ENCODE peak calls at places on chromosomes 16 and 17, in nine cellular contexts. Q is breast epithelium, R is prostate gland, P is endothelial cell of umbilical vein, Z is suprapubic skin, T is stomach, M is transverse colon, D is spleen, I is GM12891. X is an unnamed sample.
A peak's percentile ranks its signal among the peaks of the same experiment; 100 is the strongest.

GRCh38 chr17:80780381-80781187 is 211.1 kb upstream of the CHMP6 start:
- DNase-seq in Q (peak; percentile 25), R (no peak), P (no peak), Z (peak; percentile 63), T (no peak), M (no peak), D (no peak), I (no peak), X (no peak)

GRCh38 chr16:88505405-88506082 is 52.5 kb downstream of the ZFPM1 start:
- DNase-seq in Q (no peak), R (no peak), P (no peak), Z (no peak), T (peak; percentile 88), M (peak; percentile 89), D (no peak), I (peak; percentile 63), X (no peak)

GRCh38 chr16:20323591-20324117 is 3.7 kb downstream of the GP2 start:
- DNase-seq in Q (no peak), R (no peak), P (no peak), Z (no peak), T (no peak), M (no peak), D (no peak), I (no peak), X (no peak)

GRCh38 chr16:14071576-14072271 is 605 bp downstream of the MRTFB start:
- DNase-seq in Q (no peak), R (peak; percentile 19), P (peak; percentile 25), Z (peak; percentile 70), T (no peak), M (no peak), D (peak; percentile 89), I (no peak), X (no peak)

GRCh38 chr16:58039829-58040495 is 14.4 kb downstream of the MMP15 start:
- DNase-seq in Q (no peak), R (no peak), P (no peak), Z (no peak), T (no peak), M (no peak), D (no peak), I (no peak), X (no peak)

GRCh38 chr16:54504372-54504771 is 217.8 kb upstream of the IRX3 start:
- DNase-seq in Q (no peak), R (no peak), P (peak; percentile 50), Z (no peak), T (no peak), M (peak; percentile 19), D (no peak), I (no peak), X (no peak)

GRCh38 chr17:61442878-61443474 is 9.2 kb upstream of the TBX4 start:
- DNase-seq in Q (no peak), R (no peak), P (no peak), Z (no peak), T (no peak), M (no peak), D (no peak), I (no peak), X (peak; percentile 77)

GRCh38 chr16:181668-182021 is 1.4 kb downstream of the HBQ1 start:
- DNase-seq in Q (no peak), R (no peak), P (no peak), Z (no peak), T (no peak), M (no peak), D (no peak), I (no peak), X (no peak)

DNA sequence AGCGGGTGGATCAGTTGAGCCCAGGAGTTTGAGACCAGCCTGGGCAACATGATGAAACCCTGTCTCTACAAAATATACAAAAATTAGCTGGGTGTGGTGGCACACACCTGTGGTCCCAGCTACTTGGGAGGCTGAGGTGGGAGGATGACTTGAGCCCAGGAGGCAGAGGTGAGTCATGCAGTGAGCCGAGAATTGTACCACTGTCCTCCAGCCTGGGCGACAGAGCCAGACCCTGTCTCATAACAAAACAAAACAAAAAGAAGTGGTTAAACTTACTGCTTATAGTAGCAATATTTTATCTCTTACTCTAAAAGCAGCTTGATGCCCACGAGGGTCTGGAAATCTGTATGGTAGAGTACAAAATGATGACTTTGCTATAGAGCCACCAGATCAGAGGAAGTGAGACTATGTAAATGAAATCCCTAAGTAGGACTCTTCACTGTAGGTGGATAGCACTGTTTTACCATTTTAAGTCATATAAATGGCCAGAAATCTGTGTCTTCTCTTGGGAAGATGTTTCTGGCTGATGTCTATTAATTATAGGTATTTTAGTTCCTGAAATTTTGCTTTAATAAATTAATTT is 60.4 kb upstream of the MRC2 start:
- DNase-seq in Q (no peak), R (no peak), P (no peak), Z (no peak), T (no peak), M (no peak), D (no peak), I (no peak), X (no peak)
- TF ChIP-seq POLR2A in Q (no peak), R (no peak), P (no peak), Z (no peak), T (no peak), M (no peak), D (no peak), I (no peak), X (no peak)

GRCh38 chr16:31474173-31474714 is 2.3 kb downstream of the TGFB1I1 start:
- DNase-seq in Q (no peak), R (no peak), P (no peak), Z (no peak), T (no peak), M (no peak), D (peak; percentile 64), I (no peak), X (no peak)

GRCh38 chr16:31473300-31474052 is 1.5 kb downstream of the TGFB1I1 start:
- DNase-seq in Q (no peak), R (no peak), P (no peak), Z (no peak), T (no peak), M (no peak), D (peak; percentile 69), I (no peak), X (no peak)

GRCh38 chr16:31471241-31471874 is 594 bp upstream of the TGFB1I1 start:
- DNase-seq in Q (no peak), R (no peak), P (no peak), Z (no peak), T (no peak), M (no peak), D (no peak), I (no peak), X (no peak)

GRCh38 chr16:31471875-31472558 is at the start of gene TGFB1I1:
- DNase-seq in Q (no peak), R (no peak), P (peak; percentile 61), Z (peak; percentile 84), T (no peak), M (peak; percentile 68), D (peak; percentile 78), I (no peak), X (no peak)

DNA sequence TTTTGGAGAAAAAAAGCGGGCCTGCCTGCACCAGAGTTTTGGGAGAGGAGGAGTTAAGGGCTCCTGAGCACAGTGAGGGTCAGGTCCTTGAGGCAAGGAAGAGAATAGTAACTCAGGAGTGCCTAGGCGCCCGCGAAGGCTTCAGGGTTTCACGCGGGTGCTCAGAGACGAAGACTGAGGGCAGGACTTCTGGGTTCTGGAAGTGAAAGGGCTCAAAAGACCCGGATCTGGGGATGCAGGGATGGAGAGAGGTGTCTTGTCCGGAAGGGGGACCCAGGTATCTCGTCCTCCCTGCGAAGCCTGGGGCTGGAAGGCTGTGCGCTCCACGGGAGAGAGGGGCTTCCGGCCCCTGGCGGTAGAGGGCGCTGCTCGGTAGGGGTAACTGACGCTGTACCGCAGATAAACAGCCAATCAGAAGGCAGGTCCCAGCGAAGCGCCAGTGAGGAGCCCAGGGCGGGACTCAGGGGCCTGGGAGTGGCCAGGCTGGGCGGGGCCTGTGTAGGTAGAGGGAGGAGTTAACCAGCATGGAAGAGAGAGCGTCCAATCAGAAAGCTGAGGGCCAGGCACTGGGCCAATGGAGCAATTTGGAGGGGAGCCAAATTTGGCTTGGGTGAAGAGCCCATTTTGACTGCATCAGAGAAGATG is 729 bp downstream of the TGFB1I1 start:
- DNase-seq in Q (peak; percentile 81), R (no peak), P (peak; percentile 81), Z (peak; percentile 96), T (peak; percentile 87), M (peak; percentile 93), D (peak; percentile 80), I (peak; percentile 52), X (peak; percentile 98)
- TF ChIP-seq POLR2AphosphoS5 in Q (no peak), R (no peak), P (peak; percentile 73), Z (no peak), T (no peak), M (peak; percentile 25), D (peak; percentile 37), I (no peak), X (peak; percentile 89)

GRCh38 chr17:17783825-17784598 is 52.8 kb downstream of the SREBF1 start:
- DNase-seq in Q (no peak), R (peak; percentile 52), P (peak; percentile 38), Z (no peak), T (peak; percentile 61), M (peak; percentile 38), D (peak; percentile 88), I (no peak), X (no peak)

GRCh38 chr17:17780941-17781590 is 55.7 kb downstream of the SREBF1 start:
- DNase-seq in Q (no peak), R (no peak), P (peak; percentile 21), Z (no peak), T (peak; percentile 52), M (peak; percentile 16), D (no peak), I (no peak), X (no peak)

GRCh38 chr17:17783121-17783824 is 53.5 kb downstream of the SREBF1 start:
- DNase-seq in Q (peak; percentile 67), R (peak; percentile 71), P (peak; percentile 32), Z (no peak), T (peak; percentile 88), M (peak; percentile 60), D (peak; percentile 85), I (peak; percentile 59), X (no peak)

GRCh38 chr17:17782425-17783120 is 54.2 kb downstream of the SREBF1 start:
- DNase-seq in Q (no peak), R (no peak), P (no peak), Z (no peak), T (peak; percentile 46), M (no peak), D (no peak), I (no peak), X (no peak)

DNA sequence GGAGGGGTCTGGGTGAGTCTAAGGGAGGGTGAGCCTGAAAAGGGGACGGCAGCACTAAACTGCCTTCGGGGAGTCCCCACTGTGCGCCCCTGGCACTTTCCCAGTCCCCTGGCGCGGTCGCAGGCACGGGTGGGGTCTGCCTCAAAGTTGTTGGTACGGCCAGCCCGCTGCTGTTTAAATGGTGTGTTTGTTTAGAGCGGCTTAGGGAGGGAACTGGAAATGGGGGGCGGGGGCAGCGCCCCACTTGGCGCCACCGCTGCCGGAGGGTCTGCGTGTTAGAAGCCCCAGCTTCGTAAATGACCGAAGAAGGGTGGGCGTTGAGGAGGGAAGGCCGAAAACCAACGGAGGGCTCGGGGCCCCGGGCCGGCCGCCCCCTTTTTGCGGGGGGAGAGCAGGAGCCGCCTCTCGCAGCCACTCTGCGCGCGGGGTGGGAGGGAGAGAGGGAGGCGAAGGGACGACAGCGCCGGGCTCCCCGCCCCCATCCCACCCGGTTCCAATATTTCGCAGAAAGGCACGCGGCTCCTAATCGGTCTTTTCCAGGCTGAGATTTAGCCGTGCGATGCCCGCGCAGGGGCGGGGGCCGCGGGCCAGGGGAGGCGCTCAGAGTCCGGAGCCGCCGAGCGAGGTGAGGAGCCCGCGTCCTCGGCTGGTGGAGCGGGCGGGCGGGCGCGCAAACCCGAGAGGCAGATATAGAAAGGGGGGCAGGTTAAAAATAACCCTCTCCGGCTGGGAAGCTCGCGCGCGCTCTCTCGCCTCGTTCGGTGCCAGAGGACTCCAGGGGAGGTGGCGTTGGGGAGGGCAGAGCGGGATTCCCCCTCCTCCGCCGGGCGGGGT is 55.0 kb downstream of the SREBF1 start:
- DNase-seq in Q (no peak), R (peak; percentile 67), P (peak; percentile 20), Z (no peak), T (peak; percentile 84), M (peak; percentile 65), D (no peak), I (no peak), X (no peak)
- TF ChIP-seq POLR2A in Q (no peak), R (peak; percentile 13), P (no peak), Z (no peak), T (no peak), M (no peak), D (no peak), I (no peak), X (peak; percentile 9)

GRCh38 chr17:69605571-69605970 is 191.1 kb downstream of the MAP2K6 start:
- DNase-seq in Q (no peak), R (no peak), P (no peak), Z (no peak), T (no peak), M (no peak), D (no peak), I (no peak), X (no peak)

GRCh38 chr17:69606142-69606800 is 191.8 kb downstream of the MAP2K6 start:
- DNase-seq in Q (no peak), R (no peak), P (no peak), Z (no peak), T (no peak), M (no peak), D (no peak), I (no peak), X (no peak)

GRCh38 chr17:69608808-69609494 is 194.5 kb downstream of the MAP2K6 start:
- DNase-seq in Q (no peak), R (no peak), P (peak; percentile 79), Z (no peak), T (no peak), M (no peak), D (no peak), I (no peak), X (no peak)

GRCh38 chr17:69608114-69608513 is 193.6 kb downstream of the MAP2K6 start:
- DNase-seq in Q (no peak), R (no peak), P (no peak), Z (no peak), T (no peak), M (no peak), D (no peak), I (no peak), X (no peak)

GRCh38 chr17:69607162-69607834 is 192.8 kb downstream of the MAP2K6 start:
- DNase-seq in Q (peak; percentile 60), R (peak; percentile 60), P (peak; percentile 89), Z (peak; percentile 71), T (peak; percentile 78), M (peak; percentile 75), D (peak; percentile 79), I (peak; percentile 12), X (no peak)
- TF ChIP-seq POLR2AphosphoS5 in Q (peak; percentile 27), R (peak; percentile 47), P (no peak), Z (no peak), T (no peak), M (no peak), D (no peak), I (no peak), X (peak; percentile 21)